ENCODE peak calls at places on chromosomes 12 and 14, in six cellular contexts. Z is cardiac muscle cell; I is NCI-H524 treated with DMSO at 0.1 percent for 48 hours; K is kidney glomerular epithelial cell; O is CD8-positive, alpha-beta T cell; D is WTC11. P is an unnamed sample.

GRCh38 chr14:95040723-95041476 is 116.4 kb downstream of the DICER1 start:
- DNase-seq in I (no peak), K (no peak), Z (no peak), O (no peak), D (no peak), P (no peak)

GRCh38 chr12:53207042-53207441 is at the start of gene ITGB7:
- DNase-seq in I (no peak), D (no peak), Z (no peak), O (peak; percentile 80), K (no peak), P (no peak)

GRCh38 chr12:55250944-55251343 is 6.5 kb downstream of the OR6C74 start:
- DNase-seq in K (no peak), O (no peak), I (no peak), Z (no peak), D (no peak), P (no peak)

GRCh38 chr14:70189678-70190077 is 927 bp upstream of the SLC8A3 start:
- DNase-seq in Z (no peak), I (no peak), K (no peak), O (no peak), D (peak; percentile 12), P (no peak)

GRCh38 chr14:105912641-105913180 is 386.3 kb downstream of the TMEM121 start:
- DNase-seq in K (no peak), D (no peak), O (no peak), Z (no peak), I (no peak), P (no peak)

GRCh38 chr14:55721353-55721752 is 141.3 kb downstream of the KTN1 start:
- DNase-seq in K (peak; percentile 38), O (no peak), Z (peak; percentile 96), D (no peak), I (no peak), P (peak; percentile 47)

GRCh38 chr14:100640481-100641273 is 53.5 kb upstream of the BEGAIN start:
- DNase-seq in O (peak; percentile 81), D (no peak), Z (peak; percentile 22), I (no peak), K (no peak), P (no peak)

GRCh38 chr14:51862171-51862838 is 1.9 kb downstream of the GNG2 start:
- DNase-seq in K (no peak), O (no peak), I (no peak), Z (peak; percentile 26), D (no peak), P (peak; percentile 26)

GRCh38 chr12:4829793-4830162 is 79.9 kb upstream of the KCNA1 start:
- DNase-seq in K (no peak), I (no peak), O (no peak), D (no peak), Z (no peak), P (no peak)

GRCh38 chr14:23577710-23578392 is 739 bp downstream of the JPH4 start:
- DNase-seq in Z (no peak), K (no peak), I (no peak), O (no peak), D (peak; percentile 69), P (no peak)

GRCh38 chr12:14284189-14284722 is 81.2 kb upstream of the ATF7IP start:
- DNase-seq in I (no peak), D (no peak), O (no peak), Z (peak; percentile 87), K (no peak), P (no peak)

GRCh38 chr14:89508863-89509262 is 91.8 kb upstream of the FOXN3 start:
- DNase-seq in Z (no peak), D (no peak), K (no peak), I (no peak), O (no peak), P (no peak)

GRCh38 chr14:34059925-34060746 is 109.3 kb upstream of the EGLN3 start:
- DNase-seq in I (no peak), K (peak; percentile 34), D (peak; percentile 74), Z (peak; percentile 78), O (peak; percentile 41), P (peak; percentile 27)

GRCh38 chr12:9870311-9870866 is 1.2 kb upstream of the CLEC2B start:
- DNase-seq in Z (peak; percentile 31), O (no peak), I (no peak), D (no peak), K (no peak), P (peak; percentile 20)

GRCh38 chr12:49344486-49345047 is 2.1 kb upstream of the DNAJC22 start:
- DNase-seq in D (no peak), I (no peak), O (no peak), Z (no peak), K (no peak), P (no peak)

GRCh38 chr12:78671295-78671694 is 193.3 kb upstream of the SYT1 start:
- DNase-seq in O (no peak), D (no peak), I (no peak), K (no peak), Z (peak; percentile 90), P (no peak)

GRCh38 chr14:68874746-68875155 is 81.9 kb upstream of the ZFP36L1 start:
- DNase-seq in O (no peak), K (no peak), D (no peak), I (no peak), Z (no peak), P (no peak)

GRCh38 chr12:68317047-68317667 is 15.0 kb downstream of the MDM1 start:
- DNase-seq in O (peak; percentile 40), I (no peak), Z (peak; percentile 77), D (no peak), K (peak; percentile 56), P (peak; percentile 63)

GRCh38 chr14:49687942-49688700 is at the start of gene POLE2:
- DNase-seq in Z (peak; percentile 80), D (peak; percentile 87), K (peak; percentile 59), O (peak; percentile 61), I (peak; percentile 50), P (peak; percentile 59)

GRCh38 chr12:92621833-92622232 is 81.0 kb upstream of the PLEKHG7 start:
- DNase-seq in O (no peak), I (no peak), Z (no peak), K (no peak), D (no peak), P (no peak)

GRCh38 chr12:89389755-89390661 is 37.7 kb upstream of the DUSP6 start:
- DNase-seq in K (peak; percentile 52), O (no peak), Z (peak; percentile 78), I (no peak), D (no peak), P (no peak)

GRCh38 chr12:57558864-57559263 is 9.0 kb downstream of the KIF5A start:
- DNase-seq in I (no peak), K (no peak), D (no peak), O (no peak), Z (no peak), P (no peak)

GRCh38 chr14:68911594-68912227 is 67.4 kb downstream of the ACTN1 start:
- DNase-seq in I (peak; percentile 47), K (peak; percentile 23), D (peak; percentile 89), O (peak; percentile 74), Z (peak; percentile 84), P (peak; percentile 84)

GRCh38 chr14:101336203-101336602 is 225.1 kb upstream of the DIO3 start:
- DNase-seq in O (no peak), D (no peak), K (no peak), Z (no peak), I (no peak), P (no peak)

GRCh38 chr14:56059054-56059453 is 59.2 kb upstream of the PELI2 start:
- DNase-seq in Z (peak; percentile 69), O (no peak), K (peak; percentile 60), I (no peak), D (no peak), P (no peak)

GRCh38 chr14:82759691-82760090 is 1226.0 kb upstream of the SEL1L start:
- DNase-seq in I (no peak), K (no peak), O (no peak), Z (no peak), D (no peak), P (no peak)

GRCh38 chr14:69043007-69043444 is 63.9 kb upstream of the ACTN1 start:
- DNase-seq in I (no peak), D (no peak), O (no peak), Z (no peak), K (no peak), P (no peak)

GRCh38 chr14:78790262-78790661 is 620.1 kb downstream of the NRXN3 start:
- DNase-seq in K (no peak), I (peak; percentile 15), Z (no peak), D (no peak), O (no peak), P (peak; percentile 47)

GRCh38 chr14:34650786-34651584 is 21.0 kb upstream of the SNX6 start:
- DNase-seq in Z (peak; percentile 99), I (no peak), D (no peak), K (peak; percentile 95), O (no peak), P (peak; percentile 22)

GRCh38 chr12:97977870-97978269 is 515.3 kb downstream of the RMST start:
- DNase-seq in I (no peak), Z (no peak), D (no peak), K (no peak), O (no peak), P (no peak)

GRCh38 chr14:34750670-34751069 is 36.3 kb upstream of the CFL2 start:
- DNase-seq in O (no peak), I (no peak), K (peak; percentile 21), Z (peak; percentile 64), D (no peak), P (no peak)

GRCh38 chr12:88793091-88793490 is 212.8 kb upstream of the KITLG start:
- DNase-seq in O (no peak), I (no peak), Z (no peak), K (no peak), D (no peak), P (no peak)